ENCODE peak calls at places on chromosome 7, in six cellular contexts. B is MM.1S, M is esophagus squamous epithelium, X is heart left ventricle, P is stomach, N is psoas muscle. U is an unnamed sample.
A peak's percentile ranks its signal among the peaks of the same experiment; 100 is the strongest.

GRCh38 chr7:51316666-51317581 is at the start of gene COBL:
- DNase-seq in B (no peak), M (no peak), X (peak; percentile 35), P (peak; percentile 71), N (peak; percentile 65), U (peak; percentile 67)

GRCh38 chr7:27242580-27243339 is at the start of gene EVX1:
- DNase-seq in B (no peak), M (no peak), X (no peak), P (no peak), N (no peak), U (no peak)

GRCh38 chr7:143901360-143901709 is 641 bp downstream of the TCAF1 start:
- DNase-seq in B (no peak), M (no peak), X (peak; percentile 55), P (peak; percentile 44), N (peak; percentile 70), U (peak; percentile 69)

GRCh38 chr7:122942059-122942458 is 53.4 kb downstream of the TAS2R16 start:
- DNase-seq in B (no peak), M (no peak), X (no peak), P (no peak), N (no peak), U (no peak)

GRCh38 chr7:155458317-155459132 is 596 bp downstream of the EN2 start:
- DNase-seq in B (no peak), M (no peak), X (no peak), P (no peak), N (no peak), U (no peak)

GRCh38 chr7:102140952-102141370 is 145.7 kb upstream of the SH2B2 start:
- DNase-seq in B (peak; percentile 79), M (no peak), X (no peak), P (no peak), N (no peak), U (no peak)

GRCh38 chr7:103487419-103487818 is 41.4 kb upstream of the SLC26A5 start:
- DNase-seq in B (no peak), M (no peak), X (no peak), P (no peak), N (no peak), U (no peak)

GRCh38 chr7:82559203-82559805 is 115.7 kb upstream of the CACNA2D1 start:
- DNase-seq in B (peak; percentile 89), M (no peak), X (no peak), P (peak; percentile 47), N (no peak), U (peak; percentile 58)

GRCh38 chr7:9776900-9777299 is 1196.8 kb upstream of the PHF14 start:
- DNase-seq in B (no peak), M (no peak), X (no peak), P (no peak), N (no peak), U (no peak)

GRCh38 chr7:4024133-4024532 is 658.0 kb upstream of the FOXK1 start:
- DNase-seq in B (no peak), M (no peak), X (no peak), P (no peak), N (no peak), U (no peak)

GRCh38 chr7:131336956-131337355 is 9.3 kb downstream of the MKLN1 start:
- DNase-seq in B (no peak), M (no peak), X (no peak), P (no peak), N (no peak), U (no peak)

GRCh38 chr7:95549818-95550529 is 46.3 kb downstream of the PDK4 start:
- DNase-seq in B (no peak), M (peak; percentile 31), X (peak; percentile 76), P (peak; percentile 94), N (peak; percentile 93), U (no peak)

GRCh38 chr7:19754521-19755116 is 18.8 kb downstream of the TMEM196 start:
- DNase-seq in B (peak; percentile 59), M (no peak), X (no peak), P (no peak), N (no peak), U (no peak)

DNA sequence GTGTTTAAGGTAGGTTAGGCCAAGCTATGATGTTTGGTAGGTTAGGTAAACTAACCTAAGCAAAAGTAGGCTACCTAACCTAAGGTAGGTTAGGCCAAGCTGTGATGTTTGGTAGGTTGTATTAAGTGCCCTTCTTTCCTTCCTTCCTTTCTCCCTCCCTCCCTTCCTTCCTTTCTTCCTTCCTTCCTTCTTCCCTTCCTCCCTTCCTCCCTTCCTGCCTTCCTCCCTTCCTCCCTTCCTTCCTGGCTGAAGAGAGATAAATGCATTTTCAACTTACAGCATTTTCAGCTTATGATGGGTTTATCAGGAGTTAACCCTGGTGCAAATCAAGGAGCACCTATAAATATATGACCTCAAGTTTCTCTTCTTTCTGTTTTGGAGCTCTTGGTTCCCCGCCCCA is 56.2 kb downstream of the SND1 start:
- DNase-seq in B (no peak), M (no peak), X (no peak), P (no peak), N (no peak), U (no peak)
- H3K36me3 ChIP-seq in B (peaks cover 66% of the 10 kb centered on the region), M (peaks cover 30% of the 10 kb centered on the region), X (peaks cover 89% of the 10 kb centered on the region), P (peaks cover 98% of the 10 kb centered on the region), N (peaks cover 40% of the 10 kb centered on the region), U (peaks cover 11% of the 10 kb centered on the region)

GRCh38 chr7:151489498-151489897 is 30.2 kb downstream of the RHEB start:
- DNase-seq in B (no peak), M (no peak), X (no peak), P (no peak), N (no peak), U (no peak)

GRCh38 chr7:151487246-151487645 is 32.4 kb downstream of the RHEB start:
- DNase-seq in B (no peak), M (no peak), X (no peak), P (no peak), N (no peak), U (no peak)

GRCh38 chr7:151493083-151493482 is 26.6 kb downstream of the RHEB start:
- DNase-seq in B (no peak), M (no peak), X (no peak), P (no peak), N (no peak), U (no peak)

GRCh38 chr7:151491859-151492258 is 27.8 kb downstream of the RHEB start:
- DNase-seq in B (no peak), M (no peak), X (no peak), P (no peak), N (no peak), U (no peak)

DNA sequence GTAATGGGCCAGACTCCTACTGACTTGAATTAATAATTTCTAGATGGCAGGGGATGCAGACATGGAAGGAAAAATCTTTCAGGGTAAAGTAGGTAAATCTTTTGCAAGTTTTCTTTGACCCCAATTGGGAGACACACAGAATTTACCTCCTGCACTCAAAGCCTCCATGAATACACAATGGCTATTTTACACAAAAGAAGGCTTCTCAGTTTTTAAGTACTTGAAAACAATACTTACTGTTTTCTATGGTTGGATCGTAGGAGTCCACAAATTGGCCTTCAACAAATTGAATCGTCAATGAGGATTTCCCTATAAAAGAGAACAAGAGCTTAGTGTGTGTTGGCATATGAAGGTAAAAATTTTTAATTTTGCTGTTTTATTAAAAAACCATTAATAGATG is 29.0 kb downstream of the RHEB start:
- DNase-seq in B (no peak), M (no peak), X (no peak), P (no peak), N (no peak), U (no peak)
- H3K36me3 ChIP-seq in B (peaks cover 26% of the 10 kb centered on the region), M (peaks cover 5% of the 10 kb centered on the region), X (peaks cover 51% of the 10 kb centered on the region), P (peaks cover 47% of the 10 kb centered on the region), N (peaks cover 51% of the 10 kb centered on the region), U (no peaks in the 10 kb centered on the region)

GRCh38 chr7:70766694-70767093 is 365.2 kb upstream of the GALNT17 start:
- DNase-seq in B (no peak), M (no peak), X (no peak), P (no peak), N (no peak), U (no peak)

GRCh38 chr7:70764004-70764691 is 367.8 kb upstream of the GALNT17 start:
- DNase-seq in B (peak; percentile 92), M (no peak), X (no peak), P (no peak), N (no peak), U (no peak)

GRCh38 chr7:70766109-70766508 is 365.8 kb upstream of the GALNT17 start:
- DNase-seq in B (no peak), M (no peak), X (no peak), P (no peak), N (no peak), U (no peak)

GRCh38 chr7:70765651-70766050 is 366.3 kb upstream of the GALNT17 start:
- DNase-seq in B (no peak), M (no peak), X (no peak), P (no peak), N (no peak), U (no peak)

DNA sequence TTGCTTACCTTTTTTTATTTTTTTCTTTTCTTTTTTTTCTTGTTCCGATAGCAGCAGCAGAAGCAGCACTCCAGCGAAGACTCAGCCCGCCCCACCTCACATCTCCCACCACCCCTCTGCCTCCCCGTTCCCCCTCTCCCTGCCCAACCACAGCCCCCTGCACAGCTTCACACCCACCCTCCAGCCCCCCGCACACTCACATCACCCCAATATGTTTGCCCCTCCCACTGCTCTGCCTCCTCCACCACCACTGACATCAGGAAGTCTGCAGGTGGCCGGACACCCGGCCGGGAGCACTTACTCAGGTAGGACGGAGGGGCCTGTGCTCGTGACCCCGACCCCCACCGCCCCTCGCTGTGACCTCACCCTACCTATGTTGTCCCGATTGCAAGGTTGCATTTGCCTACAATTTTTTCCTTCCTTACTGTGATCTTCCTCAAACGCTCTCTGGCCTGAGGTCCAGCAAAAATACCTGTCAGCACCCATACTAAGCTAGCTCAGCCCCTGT is 367.2 kb upstream of the GALNT17 start:
- DNase-seq in B (peak; percentile 41), M (no peak), X (no peak), P (no peak), N (no peak), U (no peak)
- H3K36me3 ChIP-seq in B (no peaks in the 10 kb centered on the region), M (peaks cover 10% of the 10 kb centered on the region), X (peaks cover 15% of the 10 kb centered on the region), P (peaks cover 48% of the 10 kb centered on the region), N (peaks cover 39% of the 10 kb centered on the region), U (no peaks in the 10 kb centered on the region)

GRCh38 chr7:125568799-125569198 is 639.2 kb upstream of the POT1 start:
- DNase-seq in B (peak; percentile 90), M (no peak), X (no peak), P (no peak), N (no peak), U (no peak)
- H3K36me3 ChIP-seq in B (no peaks in the 10 kb centered on the region), M (no peaks in the 10 kb centered on the region), X (no peaks in the 10 kb centered on the region), P (no peaks in the 10 kb centered on the region), N (no peaks in the 10 kb centered on the region), U (no peaks in the 10 kb centered on the region)

DNA sequence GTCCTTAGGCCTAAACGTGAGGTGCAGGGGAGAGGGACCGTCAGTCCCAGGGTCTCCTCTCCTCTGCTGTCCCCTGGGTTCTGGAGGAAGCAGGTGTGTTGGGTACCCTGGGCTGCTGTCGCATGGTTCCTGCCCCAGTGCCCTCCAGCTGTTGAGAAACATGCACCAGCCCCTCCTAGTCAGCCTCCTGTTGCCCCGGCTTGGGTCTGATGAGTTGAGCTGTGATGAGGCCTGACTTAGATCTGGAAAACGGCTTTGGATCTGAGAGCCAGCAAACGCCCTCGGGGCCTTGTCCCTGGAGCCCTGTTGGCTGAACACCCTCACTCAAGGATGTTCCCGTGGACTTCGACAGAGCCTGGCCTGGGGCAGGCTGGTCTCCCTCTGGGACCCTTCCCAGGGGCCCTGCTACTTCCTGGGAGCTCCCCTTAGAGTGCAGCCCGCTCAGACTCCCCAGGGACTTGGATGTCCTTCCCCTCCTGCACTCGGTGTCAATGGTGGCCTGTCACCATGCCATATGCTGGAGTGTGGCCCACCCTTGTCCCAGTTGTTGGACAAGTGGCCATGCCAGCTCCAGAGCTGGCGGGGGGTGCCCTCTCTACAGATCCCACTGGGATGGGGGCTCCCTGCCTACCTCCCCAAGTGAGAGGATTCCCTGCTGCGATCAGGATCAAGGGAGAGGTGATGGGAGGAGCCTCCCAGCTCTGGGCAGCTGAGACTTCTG is 12.3 kb downstream of the ZNF316 start:
- DNase-seq in B (no peak), M (no peak), X (no peak), P (no peak), N (peak; percentile 47), U (no peak)
- H3K36me3 ChIP-seq in B (peaks cover 8% of the 10 kb centered on the region), M (peaks cover 45% of the 10 kb centered on the region), X (peaks cover 91% of the 10 kb centered on the region), P (peaks cover 100% of the 10 kb centered on the region), N (peaks cover 85% of the 10 kb centered on the region), U (peaks cover under 1% of the 10 kb centered on the region)

GRCh38 chr7:34719651-34720050 is 61.6 kb downstream of the NPSR1 start:
- DNase-seq in B (no peak), M (no peak), X (no peak), P (no peak), N (no peak), U (no peak)
- H3K36me3 ChIP-seq in B (no peaks in the 10 kb centered on the region), M (no peaks in the 10 kb centered on the region), X (no peaks in the 10 kb centered on the region), P (no peaks in the 10 kb centered on the region), N (no peaks in the 10 kb centered on the region), U (no peaks in the 10 kb centered on the region)